ENCODE peak calls at places on chromosome 22, in nine cellular contexts. C is chondrocyte; E is NCI-H1417; Q is naive thymus-derived CD4-positive, alpha-beta T cell; H is heart right ventricle; Z is stimulated activated CD4-positive, alpha-beta T cell treated with anti-CD3 and anti-CD28 coated beads, Interleukin-2, amount 100 ng/mL, for 48 hours; D is SK-N-SH; B is mucosa of descending colon; O is stimulated activated effector memory CD8-positive, alpha-beta T cell treated with anti-CD3 and anti-CD28 coated beads, Interleukin-12 subunit alpha, Interleukin-12 subunit beta, amount 100 ng/mL, for 72 hours. S is an unnamed sample.

GRCh38 chr22:47571616-47572015 is 809.2 kb downstream of the TBC1D22A start:
- DNase-seq in C (no peak), E (no peak), Q (no peak), H (no peak), Z (no peak), D (no peak), B (no peak), O (no peak), S (no peak)

GRCh38 chr22:39234157-39234793 is 10.5 kb downstream of the PDGFB start:
- DNase-seq in C (no peak), E (no peak), Q (no peak), H (peak), Z (no peak), D (no peak), B (no peak), O (no peak), S (peak)

GRCh38 chr22:41992496-41992895 is 6.1 kb upstream of the WBP2NL start:
- DNase-seq in C (peak), E (no peak), Q (no peak), H (no peak), Z (no peak), D (no peak), B (no peak), O (no peak), S (no peak)

GRCh38 chr22:21712751-21713427 is 22.7 kb downstream of the YPEL1 start:
- DNase-seq in C (no peak), E (peak), Q (peak), H (peak), Z (peak), D (peak), B (peak), O (peak), S (peak)

GRCh38 chr22:37304595-37305343 is 22.5 kb downstream of the CYTH4 start:
- DNase-seq in C (no peak), E (no peak), Q (no peak), H (no peak), Z (no peak), D (no peak), B (no peak), O (no peak), S (peak)

GRCh38 chr22:22927888-22928665 is 40.5 kb downstream of the IGLL5 start:
- DNase-seq in C (no peak), E (no peak), Q (no peak), H (no peak), Z (no peak), D (no peak), B (no peak), O (no peak), S (no peak)

GRCh38 chr22:39130152-39130704 is 22.3 kb downstream of the CBX7 start:
- DNase-seq in C (no peak), E (no peak), Q (no peak), H (no peak), Z (no peak), D (no peak), B (no peak), O (no peak), S (no peak)

GRCh38 chr22:32617271-32617670 is 142.7 kb downstream of the FBXO7 start:
- DNase-seq in C (no peak), E (no peak), Q (no peak), H (no peak), Z (no peak), D (no peak), B (no peak), O (no peak), S (peak)

GRCh38 chr22:46736705-46737104 is 1.3 kb downstream of the CERK start:
- DNase-seq in C (no peak), E (no peak), Q (no peak), H (no peak), Z (no peak), D (no peak), B (no peak), O (no peak), S (no peak)

GRCh38 chr22:19887251-19887985 is 32.7 kb upstream of the GNB1L start:
- DNase-seq in C (peak), E (peak), Q (no peak), H (no peak), Z (no peak), D (no peak), B (peak), O (no peak), S (no peak)

GRCh38 chr22:31897842-31898241 is 46.5 kb upstream of the YWHAH start:
- DNase-seq in C (no peak), E (no peak), Q (no peak), H (no peak), Z (no peak), D (no peak), B (no peak), O (no peak), S (no peak)

GRCh38 chr22:36913431-36914382 is at the start of gene CSF2RB:
- DNase-seq in C (no peak), E (no peak), Q (no peak), H (peak), Z (no peak), D (no peak), B (no peak), O (no peak), S (no peak)

S was measured in astrocyte of the hippocampus.